ENCODE peak calls at places on chromosomes 13 and 19, in six cellular contexts. B is thoracic aorta; F is CD4-positive, alpha-beta T cell; T is stomach; U is bronchial epithelial cell; R is endodermal cell. K is an unnamed sample.

GRCh38 chr19:16366433-16367268 is 42.0 kb downstream of the KLF2 start:
- DNase-seq in R (no peak), F (no peak), B (no peak), T (no peak), U (no peak), K (no peak)

GRCh38 chr13:99432637-99433542 is 68.4 kb upstream of the TM9SF2 start:
- DNase-seq in B (no peak), T (peak; percentile 52), U (peak; percentile 50), R (peak; percentile 92), F (peak; percentile 65), K (no peak)

GRCh38 chr19:57546513-57546912 is 13.2 kb downstream of the ZNF550 start:
- DNase-seq in T (no peak), R (no peak), F (no peak), B (no peak), U (no peak), K (no peak)

GRCh38 chr13:21354721-21355120 is 104.4 kb downstream of the ZDHHC20 start:
- DNase-seq in B (no peak), R (no peak), T (no peak), F (no peak), U (no peak), K (no peak)

GRCh38 chr13:40590112-40590862 is 76.2 kb downstream of the FOXO1 start:
- DNase-seq in R (no peak), T (no peak), U (no peak), B (no peak), F (no peak), K (no peak)

GRCh38 chr19:57771417-57771816 is 1.9 kb downstream of the ZNF586 start:
- DNase-seq in T (no peak), B (no peak), F (no peak), U (no peak), R (no peak), K (no peak)

GRCh38 chr13:59547950-59548349 is 615.8 kb downstream of the DIAPH3 start:
- DNase-seq in T (no peak), R (no peak), F (no peak), B (no peak), U (no peak), K (no peak)

GRCh38 chr13:51731759-51732158 is 72.2 kb downstream of the DHRS12 start:
- DNase-seq in F (no peak), T (no peak), B (no peak), R (no peak), U (no peak), K (no peak)

GRCh38 chr13:77702364-77702763 is 4.9 kb downstream of the SLAIN1 start:
- DNase-seq in U (no peak), R (no peak), B (no peak), T (no peak), F (no peak), K (no peak)

GRCh38 chr19:41218615-41219507 is at the start of gene AXL:
- DNase-seq in T (peak; percentile 39), B (peak; percentile 75), F (no peak), R (peak; percentile 95), U (peak; percentile 94), K (peak; percentile 68)

GRCh38 chr19:10881403-10882107 is 10.2 kb downstream of the CARM1 start:
- DNase-seq in T (no peak), F (no peak), B (no peak), R (peak; percentile 75), U (no peak), K (no peak)

GRCh38 chr13:31350560-31350959 is 150.8 kb downstream of the B3GLCT start:
- DNase-seq in F (no peak), U (no peak), T (no peak), B (no peak), R (no peak), K (no peak)

GRCh38 chr19:17346109-17346671 is 8.8 kb downstream of the GTPBP3 start:
- DNase-seq in U (peak; percentile 38), T (peak; percentile 82), F (peak; percentile 69), B (no peak), R (peak; percentile 95), K (peak; percentile 81)

GRCh38 chr19:15864824-15865223 is 33.0 kb downstream of the CYP4F2 start:
- DNase-seq in B (no peak), R (no peak), F (no peak), T (no peak), U (no peak), K (no peak)

GRCh38 chr13:70043685-70044084 is 63.9 kb upstream of the ATXN8OS start:
- DNase-seq in B (no peak), T (no peak), R (no peak), U (peak; percentile 60), F (no peak), K (no peak)

GRCh38 chr19:18415177-18415867 is 3.9 kb upstream of the SSBP4 start:
- DNase-seq in T (no peak), B (no peak), R (no peak), U (no peak), F (no peak), K (no peak)

GRCh38 chr19:21848706-21849105 is 12.7 kb upstream of the ZNF43 start:
- DNase-seq in U (peak; percentile 79), B (no peak), R (no peak), T (no peak), F (no peak), K (no peak)

GRCh38 chr13:69565334-69565733 is 542.3 kb upstream of the ATXN8OS start:
- DNase-seq in B (no peak), R (peak; percentile 77), U (peak; percentile 23), T (no peak), F (no peak), K (peak; percentile 2)

GRCh38 chr19:2037676-2038255 is 13.3 kb downstream of the MKNK2 start:
- DNase-seq in B (no peak), U (no peak), T (no peak), F (no peak), R (no peak), K (no peak)

GRCh38 chr13:58960909-58961308 is 1202.8 kb downstream of the DIAPH3 start:
- DNase-seq in T (no peak), R (no peak), U (peak; percentile 6), B (no peak), F (no peak), K (no peak)

GRCh38 chr13:77533875-77534788 is 1.4 kb upstream of the SCEL start:
- DNase-seq in U (peak; percentile 91), R (no peak), F (no peak), T (no peak), B (no peak), K (no peak)

GRCh38 chr13:54078271-54078670 is 1049.7 kb downstream of the OLFM4 start:
- DNase-seq in F (no peak), R (no peak), B (no peak), T (no peak), U (no peak), K (no peak)

GRCh38 chr13:46964789-46965527 is 68.1 kb upstream of the HTR2A start:
- DNase-seq in F (no peak), T (no peak), U (peak; percentile 56), B (no peak), R (no peak), K (no peak)

GRCh38 chr13:46961719-46962118 is 64.9 kb upstream of the HTR2A start:
- DNase-seq in U (peak; percentile 81), F (no peak), T (no peak), R (no peak), B (no peak), K (no peak)

GRCh38 chr13:46963874-46964273 is 67.0 kb upstream of the HTR2A start:
- DNase-seq in B (no peak), T (no peak), F (no peak), R (no peak), U (no peak), K (no peak)

DNA sequence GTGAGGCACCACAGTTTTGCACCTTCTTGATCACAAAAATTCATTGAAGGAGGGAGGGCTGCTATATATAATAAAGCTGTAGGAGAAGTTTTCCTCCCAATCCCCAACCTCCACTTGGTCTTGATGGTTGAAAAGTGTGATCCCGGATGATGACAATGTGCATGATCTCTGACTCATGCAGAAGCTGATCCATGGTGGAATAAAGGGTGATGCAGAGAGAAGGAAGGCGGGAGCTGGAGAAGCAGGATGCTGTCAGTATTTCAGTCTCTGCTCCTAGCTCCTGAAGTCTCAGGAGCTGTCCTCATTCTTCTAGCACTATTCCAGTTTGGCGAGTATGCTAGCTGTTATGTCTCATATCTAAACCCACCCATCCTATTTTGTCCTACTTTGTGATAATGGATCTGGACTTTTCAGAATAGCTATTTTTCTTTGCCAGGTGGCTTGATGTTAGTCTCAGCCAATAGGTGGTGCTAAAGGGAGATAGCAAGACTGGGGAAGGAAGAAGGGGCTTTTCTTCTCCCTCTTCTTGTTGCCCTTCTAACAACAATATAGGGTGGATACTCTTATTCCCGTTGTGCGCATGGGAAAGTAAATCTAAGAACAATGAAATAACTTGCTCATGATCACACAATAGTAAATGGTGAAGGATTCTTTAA is 65.6 kb upstream of the HTR2A start:
- DNase-seq in U (peak; percentile 48), R (no peak), F (no peak), T (no peak), B (no peak), K (no peak)
- TF ChIP-seq CTCF in U (peak; percentile 18), R (peak; percentile 77), F (peak; percentile 9), T (no peak), B (no peak), K (peak; percentile 37)

GRCh38 chr13:43583331-43583730 is 203.4 kb downstream of the ENOX1 start:
- DNase-seq in U (no peak), F (no peak), B (no peak), R (no peak), T (no peak), K (no peak)

GRCh38 chr13:43584711-43585110 is 202.1 kb downstream of the ENOX1 start:
- DNase-seq in F (no peak), U (no peak), B (no peak), R (no peak), T (no peak), K (no peak)

GRCh38 chr13:43587376-43587775 is 199.4 kb downstream of the ENOX1 start:
- DNase-seq in F (no peak), T (no peak), B (no peak), R (no peak), U (no peak), K (no peak)
- TF ChIP-seq CTCF in F (no peak), T (no peak), B (no peak), R (no peak), U (no peak), K (no peak)

GRCh38 chr13:45834411-45834994 is 17.1 kb downstream of the SIAH3 start:
- DNase-seq in R (no peak), F (no peak), B (no peak), U (no peak), T (no peak), K (no peak)

GRCh38 chr13:45831851-45832250 is 19.7 kb downstream of the SIAH3 start:
- DNase-seq in F (no peak), B (no peak), T (no peak), U (no peak), R (no peak), K (no peak)

GRCh38 chr13:45833663-45834062 is 17.9 kb downstream of the SIAH3 start:
- DNase-seq in T (no peak), F (no peak), R (no peak), U (peak; percentile 48), B (no peak), K (peak; percentile 55)

GRCh38 chr13:45830121-45830520 is 21.4 kb downstream of the SIAH3 start:
- DNase-seq in T (no peak), B (no peak), R (no peak), F (no peak), U (no peak), K (no peak)

GRCh38 chr13:45833242-45833641 is 18.3 kb downstream of the SIAH3 start:
- DNase-seq in U (no peak), F (no peak), R (no peak), T (no peak), B (no peak), K (no peak)
- TF ChIP-seq CTCF in U (no peak), F (no peak), R (no peak), T (no peak), B (no peak), K (no peak)

GRCh38 chr13:110323172-110323851 is 16.2 kb downstream of the COL4A2 start:
- DNase-seq in U (no peak), R (peak; percentile 71), F (no peak), B (no peak), T (no peak), K (no peak)
- TF ChIP-seq CTCF in U (peak; percentile 29), R (peak; percentile 68), F (no peak), B (no peak), T (no peak), K (no peak)